ENCODE peak calls at places on chromosomes 16 and 17, in nine cellular contexts. One of them, this sample, is unnamed.

GRCh38 chr17:7122386-7122785 is 7.8 kb upstream of the ASGR2 start:
- DNase-seq in BE2C: no peak
- DNase-seq in breast epithelium: no peak
- DNase-seq in body of pancreas: no peak
- DNase-seq in AG04450: no peak
- DNase-seq in thoracic aorta: no peak
- DNase-seq in CD8-positive, alpha-beta T cell: no peak
- DNase-seq in HCT116: no peak
- DNase-seq in HAP-1: no peak
- DNase-seq in this sample: no peak

GRCh38 chr17:46841561-46842379 is 9.6 kb upstream of the WNT9B start:
- DNase-seq in BE2C: peak
- DNase-seq in breast epithelium: no peak
- DNase-seq in body of pancreas: peak
- DNase-seq in AG04450: no peak
- DNase-seq in thoracic aorta: no peak
- DNase-seq in CD8-positive, alpha-beta T cell: no peak
- DNase-seq in HCT116: no peak
- DNase-seq in HAP-1: peak
- DNase-seq in this sample: no peak

GRCh38 chr17:79812969-79813825 is 16.3 kb upstream of the CBX8 start:
- DNase-seq in BE2C: peak
- DNase-seq in breast epithelium: no peak
- DNase-seq in body of pancreas: no peak
- DNase-seq in AG04450: no peak
- DNase-seq in thoracic aorta: no peak
- DNase-seq in CD8-positive, alpha-beta T cell: no peak
- DNase-seq in HCT116: no peak
- DNase-seq in HAP-1: peak
- DNase-seq in this sample: no peak

GRCh38 chr16:29909398-29909797 is 9.1 kb downstream of the ASPHD1 start:
- DNase-seq in BE2C: no peak
- DNase-seq in breast epithelium: no peak
- DNase-seq in body of pancreas: no peak
- DNase-seq in AG04450: no peak
- DNase-seq in thoracic aorta: no peak
- DNase-seq in CD8-positive, alpha-beta T cell: no peak
- DNase-seq in HCT116: no peak
- DNase-seq in HAP-1: no peak
- DNase-seq in this sample: no peak

GRCh38 chr17:41486809-41487530 is 2.7 kb downstream of the KRT36 start:
- DNase-seq in BE2C: peak
- DNase-seq in breast epithelium: no peak
- DNase-seq in body of pancreas: peak
- DNase-seq in AG04450: no peak
- DNase-seq in thoracic aorta: no peak
- DNase-seq in CD8-positive, alpha-beta T cell: peak
- DNase-seq in HCT116: no peak
- DNase-seq in HAP-1: peak
- DNase-seq in this sample: peak

GRCh38 chr17:65794572-65794971 is 233.1 kb upstream of the AXIN2 start:
- DNase-seq in BE2C: no peak
- DNase-seq in breast epithelium: no peak
- DNase-seq in body of pancreas: peak
- DNase-seq in AG04450: no peak
- DNase-seq in thoracic aorta: no peak
- DNase-seq in CD8-positive, alpha-beta T cell: no peak
- DNase-seq in HCT116: peak
- DNase-seq in HAP-1: peak
- DNase-seq in this sample: no peak

GRCh38 chr16:23280483-23280967 is 21.6 kb upstream of the SCNN1B start:
- DNase-seq in BE2C: no peak
- DNase-seq in breast epithelium: no peak
- DNase-seq in body of pancreas: no peak
- DNase-seq in AG04450: no peak
- DNase-seq in thoracic aorta: no peak
- DNase-seq in CD8-positive, alpha-beta T cell: no peak
- DNase-seq in HCT116: no peak
- DNase-seq in HAP-1: no peak
- DNase-seq in this sample: no peak

GRCh38 chr17:37708008-37708615 is 36.7 kb downstream of the HNF1B start:
- DNase-seq in BE2C: no peak
- DNase-seq in breast epithelium: no peak
- DNase-seq in body of pancreas: peak
- DNase-seq in AG04450: no peak
- DNase-seq in thoracic aorta: no peak
- DNase-seq in CD8-positive, alpha-beta T cell: no peak
- DNase-seq in HCT116: no peak
- DNase-seq in HAP-1: no peak
- DNase-seq in this sample: no peak

GRCh38 chr17:82373731-82374625 is 2.4 kb downstream of the UTS2R start:
- DNase-seq in BE2C: no peak
- DNase-seq in breast epithelium: no peak
- DNase-seq in body of pancreas: no peak
- DNase-seq in AG04450: no peak
- DNase-seq in thoracic aorta: no peak
- DNase-seq in CD8-positive, alpha-beta T cell: no peak
- DNase-seq in HCT116: no peak
- DNase-seq in HAP-1: no peak
- DNase-seq in this sample: no peak

GRCh38 chr17:8359769-8360168 is 16.7 kb downstream of the KRABD2 start:
- DNase-seq in BE2C: no peak
- DNase-seq in breast epithelium: no peak
- DNase-seq in body of pancreas: no peak
- DNase-seq in AG04450: peak
- DNase-seq in thoracic aorta: no peak
- DNase-seq in CD8-positive, alpha-beta T cell: no peak
- DNase-seq in HCT116: no peak
- DNase-seq in HAP-1: no peak
- DNase-seq in this sample: no peak

GRCh38 chr16:51225902-51226301 is 74.8 kb upstream of the SALL1 start:
- DNase-seq in BE2C: no peak
- DNase-seq in breast epithelium: no peak
- DNase-seq in body of pancreas: no peak
- DNase-seq in AG04450: no peak
- DNase-seq in thoracic aorta: no peak
- DNase-seq in CD8-positive, alpha-beta T cell: no peak
- DNase-seq in HCT116: no peak
- DNase-seq in HAP-1: no peak
- DNase-seq in this sample: no peak

GRCh38 chr17:59332890-59333377 is 1.5 kb downstream of the YPEL2 start:
- DNase-seq in BE2C: peak
- DNase-seq in breast epithelium: peak
- DNase-seq in body of pancreas: peak
- DNase-seq in AG04450: no peak
- DNase-seq in thoracic aorta: no peak
- DNase-seq in CD8-positive, alpha-beta T cell: no peak
- DNase-seq in HCT116: no peak
- DNase-seq in HAP-1: no peak
- DNase-seq in this sample: no peak

GRCh38 chr16:87757841-87758426 is 7.9 kb downstream of the KLHDC4 start:
- DNase-seq in BE2C: no peak
- DNase-seq in breast epithelium: no peak
- DNase-seq in body of pancreas: no peak
- DNase-seq in AG04450: peak
- DNase-seq in thoracic aorta: no peak
- DNase-seq in CD8-positive, alpha-beta T cell: no peak
- DNase-seq in HCT116: no peak
- DNase-seq in HAP-1: no peak
- DNase-seq in this sample: no peak

GRCh38 chr17:34665803-34666763 is 86.7 kb downstream of the TMEM132E start:
- DNase-seq in BE2C: peak
- DNase-seq in breast epithelium: no peak
- DNase-seq in body of pancreas: no peak
- DNase-seq in AG04450: no peak
- DNase-seq in thoracic aorta: no peak
- DNase-seq in CD8-positive, alpha-beta T cell: no peak
- DNase-seq in HCT116: no peak
- DNase-seq in HAP-1: no peak
- DNase-seq in this sample: no peak

GRCh38 chr17:36942631-36943125 is 5.4 kb downstream of the LHX1 start:
- DNase-seq in BE2C: no peak
- DNase-seq in breast epithelium: no peak
- DNase-seq in body of pancreas: no peak
- DNase-seq in AG04450: no peak
- DNase-seq in thoracic aorta: no peak
- DNase-seq in CD8-positive, alpha-beta T cell: no peak
- DNase-seq in HCT116: no peak
- DNase-seq in HAP-1: no peak
- DNase-seq in this sample: no peak

GRCh38 chr16:10824111-10824893 is 5.7 kb upstream of the TVP23A start:
- DNase-seq in BE2C: no peak
- DNase-seq in breast epithelium: no peak
- DNase-seq in body of pancreas: peak
- DNase-seq in AG04450: no peak
- DNase-seq in thoracic aorta: no peak
- DNase-seq in CD8-positive, alpha-beta T cell: no peak
- DNase-seq in HCT116: no peak
- DNase-seq in HAP-1: no peak
- DNase-seq in this sample: no peak

GRCh38 chr17:2195729-2196128 is 107.9 kb downstream of the SMG6 start:
- DNase-seq in BE2C: no peak
- DNase-seq in breast epithelium: no peak
- DNase-seq in body of pancreas: no peak
- DNase-seq in AG04450: no peak
- DNase-seq in thoracic aorta: no peak
- DNase-seq in CD8-positive, alpha-beta T cell: no peak
- DNase-seq in HCT116: no peak
- DNase-seq in HAP-1: no peak
- DNase-seq in this sample: no peak

GRCh38 chr17:77432791-77433190 is 292.0 kb downstream of the SEC14L1 start:
- DNase-seq in BE2C: no peak
- DNase-seq in breast epithelium: no peak
- DNase-seq in body of pancreas: no peak
- DNase-seq in AG04450: no peak
- DNase-seq in thoracic aorta: no peak
- DNase-seq in CD8-positive, alpha-beta T cell: peak
- DNase-seq in HCT116: no peak
- DNase-seq in HAP-1: no peak
- DNase-seq in this sample: no peak
- H3K4me3 ChIP-seq in BE2C: no peak
- H3K4me3 ChIP-seq in breast epithelium: no peak
- H3K4me3 ChIP-seq in body of pancreas: no peak
- H3K4me3 ChIP-seq in AG04450: no peak
- H3K4me3 ChIP-seq in thoracic aorta: no peak
- H3K4me3 ChIP-seq in CD8-positive, alpha-beta T cell: peak
- H3K4me3 ChIP-seq in HCT116: no peak
- H3K4me3 ChIP-seq in HAP-1: no peak
- H3K4me3 ChIP-seq in this sample: no peak

DNA sequence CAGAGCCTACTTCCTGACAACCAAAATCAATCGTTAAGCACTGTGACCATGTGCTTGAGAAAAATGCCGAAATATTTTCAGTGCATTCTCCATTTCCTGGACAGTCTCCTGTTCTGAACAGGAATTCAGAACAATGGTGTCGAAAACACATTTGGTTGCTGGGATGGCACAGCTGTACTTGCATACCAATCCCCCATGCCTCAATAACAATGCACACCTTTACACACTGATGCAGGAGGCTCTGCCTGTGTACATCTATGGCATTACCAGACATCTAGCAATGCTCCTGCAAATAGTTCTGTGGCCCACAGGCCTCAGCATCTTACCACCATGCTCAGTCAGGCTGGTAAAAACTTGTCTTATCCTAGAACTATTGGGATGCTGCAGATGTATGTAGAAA is 6.2 kb downstream of the CHTF8 start:
- DNase-seq in BE2C: no peak
- DNase-seq in breast epithelium: no peak
- DNase-seq in body of pancreas: no peak
- DNase-seq in AG04450: no peak
- DNase-seq in thoracic aorta: no peak
- DNase-seq in CD8-positive, alpha-beta T cell: no peak
- DNase-seq in HCT116: no peak
- DNase-seq in HAP-1: no peak
- DNase-seq in this sample: no peak
- H3K4me3 ChIP-seq in BE2C: no peak
- H3K4me3 ChIP-seq in breast epithelium: no peak
- H3K4me3 ChIP-seq in body of pancreas: no peak
- H3K4me3 ChIP-seq in AG04450: no peak
- H3K4me3 ChIP-seq in thoracic aorta: no peak
- H3K4me3 ChIP-seq in CD8-positive, alpha-beta T cell: no peak
- H3K4me3 ChIP-seq in HCT116: no peak
- H3K4me3 ChIP-seq in HAP-1: no peak
- H3K4me3 ChIP-seq in this sample: no peak

DNA sequence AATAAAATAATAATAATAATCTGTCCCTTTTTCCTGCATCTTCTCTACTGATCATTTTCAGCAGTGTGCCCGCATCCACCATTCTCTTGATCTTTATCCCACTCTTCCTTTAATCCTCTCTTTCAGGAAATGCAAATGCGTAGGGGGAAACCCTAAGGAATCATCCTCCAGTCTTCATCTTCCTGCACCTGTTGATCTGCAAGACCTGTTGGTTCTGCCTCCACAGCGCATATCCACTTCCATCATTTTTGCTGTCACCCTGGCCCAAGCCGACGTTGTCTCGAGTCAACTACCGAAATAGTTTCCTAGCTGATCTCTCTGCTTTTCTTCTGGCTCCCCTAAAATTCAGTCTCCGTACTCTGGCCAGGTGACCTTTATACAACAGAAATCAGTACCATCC is 24.5 kb downstream of the ADORA2B start:
- DNase-seq in BE2C: no peak
- DNase-seq in breast epithelium: no peak
- DNase-seq in body of pancreas: no peak
- DNase-seq in AG04450: no peak
- DNase-seq in thoracic aorta: no peak
- DNase-seq in CD8-positive, alpha-beta T cell: no peak
- DNase-seq in HCT116: no peak
- DNase-seq in HAP-1: no peak
- DNase-seq in this sample: no peak
- H3K4me3 ChIP-seq in BE2C: no peak
- H3K4me3 ChIP-seq in breast epithelium: no peak
- H3K4me3 ChIP-seq in body of pancreas: no peak
- H3K4me3 ChIP-seq in AG04450: no peak
- H3K4me3 ChIP-seq in thoracic aorta: no peak
- H3K4me3 ChIP-seq in CD8-positive, alpha-beta T cell: no peak
- H3K4me3 ChIP-seq in HCT116: no peak
- H3K4me3 ChIP-seq in HAP-1: no peak
- H3K4me3 ChIP-seq in this sample: no peak

DNA sequence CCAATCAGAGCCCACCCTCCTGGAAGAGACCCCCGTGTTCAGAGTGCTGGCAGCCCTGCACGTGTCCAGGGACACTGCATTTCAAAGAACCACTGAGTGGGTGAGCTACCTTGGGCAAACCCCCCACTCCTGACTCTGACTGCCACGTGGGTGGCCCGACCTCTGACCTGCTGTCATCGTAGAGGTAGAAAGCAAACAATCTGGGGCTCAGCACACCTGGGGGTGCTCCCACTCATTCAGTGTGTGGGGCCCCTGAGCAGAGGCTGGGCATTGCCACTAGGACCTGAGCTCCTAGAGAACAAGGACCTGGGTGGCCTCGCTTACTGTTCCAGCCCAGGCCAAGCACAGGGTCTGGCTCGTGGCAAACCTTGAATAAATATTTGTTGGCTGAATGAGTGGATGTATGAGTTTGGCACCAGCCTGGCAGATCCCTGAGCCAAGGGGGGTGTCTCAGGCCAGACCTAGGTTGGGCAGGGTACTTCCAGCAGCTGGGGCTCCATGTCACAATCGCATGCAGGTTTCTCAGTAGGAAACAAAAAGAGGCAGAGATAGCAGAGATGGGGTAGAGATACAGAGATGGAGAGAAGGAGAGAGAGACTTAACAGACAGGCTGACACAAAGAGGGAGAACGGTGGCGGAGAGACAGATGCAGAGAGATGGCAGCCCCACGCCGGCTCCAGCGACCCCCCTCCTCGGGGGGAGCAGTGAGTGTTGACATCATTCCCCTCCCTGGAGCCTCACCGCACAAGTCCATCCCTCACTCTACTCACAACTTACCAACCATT is 5.4 kb upstream of the DRC7 start:
- DNase-seq in BE2C: no peak
- DNase-seq in breast epithelium: no peak
- DNase-seq in body of pancreas: peak
- DNase-seq in AG04450: no peak
- DNase-seq in thoracic aorta: no peak
- DNase-seq in CD8-positive, alpha-beta T cell: no peak
- DNase-seq in HCT116: no peak
- DNase-seq in HAP-1: no peak
- DNase-seq in this sample: no peak
- H3K4me3 ChIP-seq in BE2C: no peak
- H3K4me3 ChIP-seq in breast epithelium: no peak
- H3K4me3 ChIP-seq in body of pancreas: no peak
- H3K4me3 ChIP-seq in AG04450: no peak
- H3K4me3 ChIP-seq in thoracic aorta: no peak
- H3K4me3 ChIP-seq in CD8-positive, alpha-beta T cell: no peak
- H3K4me3 ChIP-seq in HCT116: no peak
- H3K4me3 ChIP-seq in HAP-1: no peak
- H3K4me3 ChIP-seq in this sample: no peak